ENCODE peak calls at places on chromosomes 7 and 10, in six cellular contexts. A is cardiac fibroblast, Q is IMR-90, H is hypothalamus, T is suprapubic skin, D is Ammon's horn. V is an unnamed sample.
A peak's percentile ranks its signal among the peaks of the same experiment; 100 is the strongest.

GRCh38 chr7:138889982-138890381 is 91.2 kb downstream of the KIAA1549 start:
- DNase-seq in A (no peak), Q (no peak), H (no peak), T (no peak), D (no peak), V (no peak)

GRCh38 chr7:8442814-8443304 is 9.4 kb downstream of the NXPH1 start:
- DNase-seq in A (peak; percentile 28), Q (no peak), H (peak; percentile 54), T (no peak), D (peak; percentile 53), V (peak; percentile 38)

GRCh38 chr7:157494506-157495176 is 157.8 kb downstream of the DNAJB6 start:
- DNase-seq in A (no peak), Q (no peak), H (no peak), T (no peak), D (no peak), V (no peak)

GRCh38 chr10:48678041-48678440 is 6.6 kb upstream of the WDFY4 start:
- DNase-seq in A (no peak), Q (no peak), H (no peak), T (no peak), D (no peak), V (no peak)

GRCh38 chr7:149883452-149883861 is 9.7 kb downstream of the ATP6V0E2 start:
- DNase-seq in A (peak; percentile 53), Q (peak; percentile 51), H (peak; percentile 77), T (no peak), D (peak; percentile 86), V (peak; percentile 51)

GRCh38 chr7:45888993-45889366 is 692 bp downstream of the IGFBP1 start:
- DNase-seq in A (no peak), Q (no peak), H (no peak), T (no peak), D (no peak), V (no peak)

GRCh38 chr7:116443646-116444045 is 55.9 kb upstream of the CAV2 start:
- DNase-seq in A (no peak), Q (no peak), H (no peak), T (no peak), D (no peak), V (no peak)

GRCh38 chr10:4254101-4254994 is 469.3 kb upstream of the KLF6 start:
- DNase-seq in A (peak; percentile 88), Q (peak; percentile 99), H (no peak), T (no peak), D (no peak), V (peak; percentile 92)

GRCh38 chr10:62252051-62252450 is 16.6 kb downstream of the RTKN2 start:
- DNase-seq in A (no peak), Q (no peak), H (no peak), T (no peak), D (no peak), V (no peak)

GRCh38 chr7:68547181-68547580 is 1051.1 kb upstream of the AUTS2 start:
- DNase-seq in A (no peak), Q (no peak), H (no peak), T (no peak), D (no peak), V (peak; percentile 8)

GRCh38 chr10:9096288-9096687 is 1041.8 kb downstream of the GATA3 start:
- DNase-seq in A (no peak), Q (no peak), H (no peak), T (no peak), D (no peak), V (no peak)

GRCh38 chr7:12783421-12783820 is 96.0 kb downstream of the ARL4A start:
- DNase-seq in A (peak; percentile 19), Q (no peak), H (no peak), T (no peak), D (no peak), V (no peak)

GRCh38 chr7:100829150-100829716 is 1.9 kb upstream of the EPHB4 start:
- DNase-seq in A (peak; percentile 43), Q (no peak), H (no peak), T (no peak), D (no peak), V (no peak)

GRCh38 chr10:95988702-95989101 is 54.7 kb upstream of the CCNJ start:
- DNase-seq in A (no peak), Q (no peak), H (no peak), T (no peak), D (no peak), V (no peak)

GRCh38 chr10:62047960-62048383 is 146.5 kb downstream of the ARID5B start:
- DNase-seq in A (peak; percentile 62), Q (no peak), H (no peak), T (no peak), D (no peak), V (peak; percentile 62)

GRCh38 chr7:108402865-108403264 is 53.4 kb downstream of the NRCAM start:
- DNase-seq in A (peak; percentile 64), Q (no peak), H (no peak), T (no peak), D (no peak), V (peak; percentile 56)

GRCh38 chr10:131184503-131184902 is 127.0 kb downstream of the TCERG1L start:
- DNase-seq in A (no peak), Q (no peak), H (no peak), T (no peak), D (no peak), V (no peak)

GRCh38 chr7:66205736-66206080 is 574 bp downstream of the TPST1 start:
- DNase-seq in A (no peak), Q (no peak), H (peak; percentile 3), T (peak; percentile 68), D (peak; percentile 42), V (no peak)

GRCh38 chr7:114818501-114818900 is 103.4 kb upstream of the MDFIC start:
- DNase-seq in A (peak; percentile 46), Q (peak; percentile 70), H (no peak), T (no peak), D (peak; percentile 27), V (peak; percentile 52)

GRCh38 chr10:35568483-35569015 is 36.6 kb upstream of the GJD4 start:
- DNase-seq in A (no peak), Q (no peak), H (no peak), T (no peak), D (no peak), V (no peak)

GRCh38 chr7:23662124-23662982 is 17.6 kb upstream of the FAM221A start:
- DNase-seq in A (peak; percentile 41), Q (peak; percentile 13), H (no peak), T (no peak), D (no peak), V (peak; percentile 16)

V was measured in fibroblast of pulmonary artery.